ENCODE peak calls at places on chromosomes 13 and 19, in four cellular contexts. One of them, this sample, is unnamed.

GRCh38 chr13:64007334-64007733 is 2591.7 kb upstream of the PCDH20 start:
- DNase-seq in GM10248: no peak
- DNase-seq in MV-4-11: no peak
- DNase-seq in substantia nigra: no peak
- DNase-seq in this sample: no peak

GRCh38 chr13:100363351-100363750 is 225.2 kb downstream of the GGACT start:
- DNase-seq in GM10248: no peak
- DNase-seq in substantia nigra: no peak
- DNase-seq in MV-4-11: no peak
- DNase-seq in this sample: no peak

GRCh38 chr13:110680852-110681251 is 25.1 kb downstream of the CARS2 start:
- DNase-seq in GM10248: peak; percentile 33
- DNase-seq in MV-4-11: no peak
- DNase-seq in substantia nigra: no peak
- DNase-seq in this sample: peak; percentile 46

GRCh38 chr19:898663-899062 is 5.4 kb downstream of the RNU6-9 start:
- DNase-seq in substantia nigra: no peak
- DNase-seq in GM10248: no peak
- DNase-seq in MV-4-11: no peak
- DNase-seq in this sample: peak; percentile 54

GRCh38 chr13:40993119-40993518 is 26.0 kb downstream of the ELF1 start:
- DNase-seq in substantia nigra: no peak
- DNase-seq in MV-4-11: no peak
- DNase-seq in GM10248: no peak
- DNase-seq in this sample: peak; percentile 15

GRCh38 chr13:36753176-36753575 is 65.8 kb upstream of the RFXAP start:
- DNase-seq in GM10248: no peak
- DNase-seq in substantia nigra: no peak
- DNase-seq in MV-4-11: no peak
- DNase-seq in this sample: no peak

GRCh38 chr13:73300718-73301425 is 242.1 kb downstream of the KLF5 start:
- DNase-seq in GM10248: no peak
- DNase-seq in MV-4-11: no peak
- DNase-seq in substantia nigra: no peak
- DNase-seq in this sample: no peak

GRCh38 chr13:98689347-98689968 is 63.0 kb downstream of the SLC15A1 start:
- DNase-seq in GM10248: no peak
- DNase-seq in MV-4-11: no peak
- DNase-seq in substantia nigra: no peak
- DNase-seq in this sample: no peak

GRCh38 chr19:6455924-6456323 is 3.7 kb downstream of the SLC25A23 start:
- DNase-seq in GM10248: no peak
- DNase-seq in substantia nigra: no peak
- DNase-seq in MV-4-11: no peak
- DNase-seq in this sample: no peak

GRCh38 chr13:71285700-71286099 is 581.3 kb downstream of the DACH1 start:
- DNase-seq in MV-4-11: no peak
- DNase-seq in GM10248: no peak
- DNase-seq in substantia nigra: no peak
- DNase-seq in this sample: peak; percentile 13

GRCh38 chr13:39259371-39259770 is 221.1 kb downstream of the NHLRC3 start:
- DNase-seq in MV-4-11: no peak
- DNase-seq in substantia nigra: no peak
- DNase-seq in GM10248: no peak
- DNase-seq in this sample: no peak

GRCh38 chr19:3178973-3179738 is 587 bp downstream of the S1PR4 start:
- DNase-seq in GM10248: no peak
- DNase-seq in MV-4-11: no peak
- DNase-seq in substantia nigra: no peak
- DNase-seq in this sample: no peak

GRCh38 chr13:99034333-99035085 is 56.6 kb upstream of the DOCK9 start:
- DNase-seq in GM10248: no peak
- DNase-seq in MV-4-11: no peak
- DNase-seq in substantia nigra: no peak
- DNase-seq in this sample: no peak

GRCh38 chr13:25632166-25632888 is 260.6 kb downstream of the ATP8A2 start:
- DNase-seq in GM10248: no peak
- DNase-seq in MV-4-11: no peak
- DNase-seq in substantia nigra: no peak
- DNase-seq in this sample: peak; percentile 16

GRCh38 chr19:31560021-31560770 is 211.0 kb upstream of the TSHZ3 start:
- DNase-seq in MV-4-11: no peak
- DNase-seq in GM10248: no peak
- DNase-seq in substantia nigra: no peak
- DNase-seq in this sample: no peak

GRCh38 chr13:94586371-94586770 is 9.6 kb downstream of the TGDS start:
- DNase-seq in GM10248: no peak
- DNase-seq in substantia nigra: no peak
- DNase-seq in MV-4-11: no peak
- DNase-seq in this sample: no peak

GRCh38 chr13:27262546-27262945 is 8.1 kb upstream of the RASL11A start:
- DNase-seq in substantia nigra: no peak
- DNase-seq in MV-4-11: no peak
- DNase-seq in GM10248: no peak
- DNase-seq in this sample: no peak

GRCh38 chr19:7704280-7705060 is 2.5 kb upstream of the FCER2 start:
- DNase-seq in substantia nigra: no peak
- DNase-seq in GM10248: no peak
- DNase-seq in MV-4-11: no peak
- DNase-seq in this sample: no peak

GRCh38 chr19:39996811-39997594 is at the start of gene ZNF546:
- DNase-seq in GM10248: peak; percentile 95
- DNase-seq in substantia nigra: peak; percentile 84
- DNase-seq in MV-4-11: peak; percentile 95
- DNase-seq in this sample: peak; percentile 89

GRCh38 chr13:94169783-94170513 is 309.5 kb downstream of the DCT start:
- DNase-seq in substantia nigra: peak; percentile 6
- DNase-seq in GM10248: no peak
- DNase-seq in MV-4-11: no peak
- DNase-seq in this sample: peak; percentile 25

GRCh38 chr13:112870737-112871287 is 98.2 kb upstream of the MCF2L start:
- DNase-seq in GM10248: no peak
- DNase-seq in MV-4-11: no peak
- DNase-seq in substantia nigra: no peak
- DNase-seq in this sample: no peak

GRCh38 chr13:97306646-97307045 is 84.5 kb downstream of the MBNL2 start:
- DNase-seq in substantia nigra: no peak
- DNase-seq in MV-4-11: no peak
- DNase-seq in GM10248: no peak
- DNase-seq in this sample: no peak

GRCh38 chr13:91242652-91243051 is 104.8 kb upstream of the MIR17HG start:
- DNase-seq in MV-4-11: no peak
- DNase-seq in GM10248: no peak
- DNase-seq in substantia nigra: no peak
- DNase-seq in this sample: no peak

GRCh38 chr19:42596391-42597071 is 1.8 kb upstream of the CEACAM8 start:
- DNase-seq in GM10248: peak; percentile 57
- DNase-seq in MV-4-11: peak; percentile 15
- DNase-seq in substantia nigra: peak; percentile 15
- DNase-seq in this sample: peak; percentile 54

GRCh38 chr13:89401209-89401810 is 1730.1 kb downstream of the SLITRK5 start:
- DNase-seq in GM10248: no peak
- DNase-seq in substantia nigra: no peak
- DNase-seq in MV-4-11: peak; percentile 84
- DNase-seq in this sample: no peak